ENCODE peak calls at places on chromosome 2, in seven cellular contexts. P, Q, D, X, R, V and U are unnamed samples.

GRCh38 chr2:234626566-234627130 is 129.8 kb upstream of the ARL4C start:
- DNase-seq in R (no peak), X (no peak), V (no peak), P (no peak), D (no peak), Q (no peak), U (no peak)

GRCh38 chr2:242030226-242030575 is 160.7 kb downstream of the RTP5 start:
- DNase-seq in X (no peak), P (no peak), Q (peak; percentile 6), D (no peak), V (no peak), R (peak; percentile 36), U (no peak)

GRCh38 chr2:236642125-236642524 is 72.5 kb downstream of the ACKR3 start:
- DNase-seq in P (no peak), X (no peak), D (no peak), Q (no peak), R (no peak), V (no peak), U (no peak)

GRCh38 chr2:158089322-158089721 is 12.4 kb upstream of the UPP2 start:
- DNase-seq in P (no peak), D (no peak), X (no peak), R (no peak), V (no peak), Q (no peak), U (no peak)

GRCh38 chr2:8885449-8886196 is 48.2 kb upstream of the KIDINS220 start:
- DNase-seq in V (no peak), X (no peak), D (no peak), P (no peak), Q (no peak), R (no peak), U (no peak)

GRCh38 chr2:138223321-138223720 is 259.0 kb downstream of the HNMT start:
- DNase-seq in X (no peak), P (peak; percentile 46), D (no peak), R (no peak), V (no peak), Q (no peak), U (peak; percentile 15)

GRCh38 chr2:241122376-241123002 is 20.4 kb upstream of the MTERF4 start:
- DNase-seq in D (no peak), V (no peak), P (no peak), Q (no peak), R (peak; percentile 41), X (no peak), U (no peak)

GRCh38 chr2:130836501-130837174 is at the start of gene ARHGEF4:
- DNase-seq in D (no peak), V (no peak), R (no peak), P (no peak), X (peak; percentile 83), Q (peak; percentile 67), U (no peak)

GRCh38 chr2:226638576-226638975 is 161.0 kb downstream of the IRS1 start:
- DNase-seq in P (peak; percentile 29), D (no peak), R (no peak), X (no peak), Q (no peak), V (no peak), U (no peak)

GRCh38 chr2:70340921-70341765 is 39.3 kb upstream of the FAM136A start:
- DNase-seq in D (peak; percentile 36), V (no peak), Q (peak; percentile 32), R (no peak), P (peak; percentile 16), X (peak; percentile 78), U (peak; percentile 42)